ENCODE peak calls at places on chromosomes 2 and 18, in nine cellular contexts. M is MV-4-11; T is Kasumi-1; Y is transverse colon; W is HT-29; U is AG20443; C is stimulated activated CD4-positive, alpha-beta T cell treated with anti-CD3 and anti-CD28 coated beads, TNF-alpha, amount 100 ng/mL, for 24 hours; I is iPS-NIHi11; R is HEK293T. A is an unnamed sample.

GRCh38 chr2:38661306-38661705 is 4.6 kb upstream of the GALM start:
- DNase-seq in M (no peak), T (no peak), Y (no peak), W (no peak), U (no peak), C (no peak), I (no peak), R (no peak), A (no peak)

GRCh38 chr2:60516383-60516811 is 37.1 kb downstream of the BCL11A start:
- DNase-seq in M (no peak), T (no peak), Y (no peak), W (no peak), U (peak), C (no peak), I (no peak), R (no peak), A (no peak)

GRCh38 chr2:213848631-213849030 is 562.2 kb upstream of the VWC2L start:
- DNase-seq in M (no peak), T (no peak), Y (no peak), W (no peak), U (peak), C (no peak), I (no peak), R (no peak), A (no peak)

GRCh38 chr18:23038712-23039111 is 96.6 kb upstream of the CABLES1 start:
- DNase-seq in M (no peak), T (no peak), Y (no peak), W (no peak), U (peak), C (no peak), I (no peak), R (no peak), A (no peak)

GRCh38 chr2:62505649-62506420 is at the start of gene TMEM17:
- DNase-seq in M (peak), T (peak), Y (peak), W (peak), U (peak), C (peak), I (peak), R (peak), A (peak)

GRCh38 chr2:208037564-208038487 is 12.5 kb upstream of the PLEKHM3 start:
- DNase-seq in M (no peak), T (no peak), Y (no peak), W (no peak), U (no peak), C (no peak), I (no peak), R (no peak), A (no peak)

GRCh38 chr2:143528021-143528420 is 398.8 kb downstream of the ARHGAP15 start:
- DNase-seq in M (no peak), T (no peak), Y (no peak), W (no peak), U (peak), C (no peak), I (no peak), R (no peak), A (no peak)

GRCh38 chr2:10493636-10494281 is 45.6 kb upstream of the ODC1 start:
- DNase-seq in M (peak), T (no peak), Y (peak), W (peak), U (peak), C (peak), I (no peak), R (no peak), A (no peak)

GRCh38 chr18:23810396-23810795 is 121.1 kb downstream of the LAMA3 start:
- DNase-seq in M (no peak), T (no peak), Y (no peak), W (no peak), U (no peak), C (peak), I (no peak), R (no peak), A (no peak)